ENCODE peak calls at places on chromosome 13, in seven cellular contexts. M is activated naive CD8-positive, alpha-beta T cell treated with anti-CD3 and anti-CD28 coated beads for 36 hours; L is HFF-Myc; U is HL-60; C is stimulated activated CD4-positive, alpha-beta T cell treated with anti-CD3 and anti-CD28 coated beads, TNF-alpha, amount 100 ng/mL, for 48 hours; R is EH; N is naive thymus-derived CD4-positive, alpha-beta T cell. S is an unnamed sample.
A peak's percentile ranks its signal among the peaks of the same experiment; 100 is the strongest.

GRCh38 chr13:45456196-45456972 is 8.4 kb upstream of the COG3 start:
- DNase-seq in M (no peak), L (no peak), U (no peak), C (no peak), R (peak; percentile 66), N (no peak), S (no peak)

GRCh38 chr13:98307392-98307743 is 130.3 kb upstream of the RNF113B start:
- DNase-seq in M (no peak), L (no peak), U (no peak), C (no peak), R (no peak), N (no peak), S (no peak)

GRCh38 chr13:27619711-27620376 is 485 bp downstream of the LNX2 start:
- DNase-seq in M (no peak), L (no peak), U (no peak), C (peak; percentile 26), R (peak; percentile 51), N (peak; percentile 22), S (peak; percentile 50)

GRCh38 chr13:90492872-90493271 is 854.6 kb upstream of the MIR17HG start:
- DNase-seq in M (no peak), L (no peak), U (no peak), C (no peak), R (no peak), N (no peak), S (no peak)

GRCh38 chr13:30388401-30389283 is 33.7 kb upstream of the UBE2L5 start:
- DNase-seq in M (no peak), L (no peak), U (peak; percentile 86), C (no peak), R (peak; percentile 77), N (no peak), S (peak; percentile 31)

GRCh38 chr13:47133024-47133445 is 236.2 kb upstream of the HTR2A start:
- DNase-seq in M (no peak), L (no peak), U (no peak), C (no peak), R (peak; percentile 47), N (no peak), S (no peak)

GRCh38 chr13:73860501-73860900 is 273.7 kb downstream of the KLF12 start:
- DNase-seq in M (no peak), L (no peak), U (no peak), C (no peak), R (no peak), N (no peak), S (no peak)

GRCh38 chr13:59356607-59357006 is 807.1 kb downstream of the DIAPH3 start:
- DNase-seq in M (no peak), L (peak; percentile 20), U (no peak), C (no peak), R (peak; percentile 56), N (no peak), S (no peak)

GRCh38 chr13:27969073-27969865 is at the start of gene CDX2:
- DNase-seq in M (no peak), L (no peak), U (no peak), C (no peak), R (no peak), N (no peak), S (no peak)

GRCh38 chr13:28099396-28100148 is 804 bp downstream of the FLT3 start:
- DNase-seq in M (no peak), L (no peak), U (no peak), C (no peak), R (no peak), N (no peak), S (no peak)

GRCh38 chr13:59088716-59089115 is 1075.0 kb downstream of the DIAPH3 start:
- DNase-seq in M (no peak), L (no peak), U (no peak), C (no peak), R (peak; percentile 32), N (no peak), S (no peak)

GRCh38 chr13:78602561-78603239 is 652 bp downstream of the POU4F1 start:
- DNase-seq in M (no peak), L (no peak), U (peak; percentile 21), C (no peak), R (no peak), N (no peak), S (no peak)

GRCh38 chr13:49300716-49301589 is 53.2 kb downstream of the CDADC1 start:
- DNase-seq in M (peak; percentile 67), L (peak; percentile 62), U (peak; percentile 53), C (peak; percentile 41), R (peak; percentile 76), N (peak; percentile 71), S (peak; percentile 81)

GRCh38 chr13:78657699-78658629 is 991 bp downstream of the OBI1 start:
- DNase-seq in M (no peak), L (no peak), U (no peak), C (no peak), R (peak; percentile 5), N (no peak), S (no peak)

GRCh38 chr13:45826741-45827140 is 24.8 kb downstream of the SIAH3 start:
- DNase-seq in M (no peak), L (no peak), U (no peak), C (no peak), R (no peak), N (no peak), S (no peak)

GRCh38 chr13:20387441-20387971 is 138.2 kb downstream of the CRYL1 start:
- DNase-seq in M (no peak), L (no peak), U (peak; percentile 25), C (no peak), R (no peak), N (no peak), S (no peak)

GRCh38 chr13:98389319-98389718 is 187.6 kb downstream of the STK24 start:
- DNase-seq in M (no peak), L (no peak), U (no peak), C (no peak), R (no peak), N (no peak), S (no peak)

GRCh38 chr13:103250071-103250470 is 183.9 kb upstream of the SLC10A2 start:
- DNase-seq in M (no peak), L (no peak), U (no peak), C (no peak), R (no peak), N (no peak), S (no peak)

GRCh38 chr13:21637296-21637695 is 33.3 kb upstream of the MICU2 start:
- DNase-seq in M (peak; percentile 22), L (no peak), U (peak; percentile 43), C (no peak), R (peak; percentile 34), N (no peak), S (no peak)

GRCh38 chr13:106033634-106034033 is 501.8 kb downstream of the EFNB2 start:
- DNase-seq in M (no peak), L (no peak), U (peak; percentile 11), C (no peak), R (peak; percentile 41), N (no peak), S (no peak)

GRCh38 chr13:51364404-51365008 is 25.0 kb downstream of the SERPINE3 start:
- DNase-seq in M (no peak), L (peak; percentile 17), U (no peak), C (no peak), R (peak; percentile 77), N (no peak), S (no peak)

GRCh38 chr13:64234255-64234654 is 2818.6 kb upstream of the PCDH20 start:
- DNase-seq in M (no peak), L (no peak), U (no peak), C (no peak), R (peak; percentile 85), N (no peak), S (no peak)